ENCODE peak calls at places on chromosome 3, in eight cellular contexts. One of them, this sample, is unnamed.

GRCh38 chr3:159757341-159758060 is 231.1 kb upstream of the IL12A start:
- DNase-seq in neural crest cell: no peak
- DNase-seq in stimulated activated CD4-positive, alpha-beta T cell treated with anti-CD3 and anti-CD28 coated beads, Interleukin-4, amount 100 ng/mL, for 4 hours: no peak
- DNase-seq in activated T-cell treated with anti-CD3 and anti-CD28 coated beads for 48 hours: no peak
- DNase-seq in ecto neural progenitor cell: no peak
- DNase-seq in HFFc6: no peak
- DNase-seq in NCI-H1092: no peak
- DNase-seq in WERI-Rb-1: no peak
- DNase-seq in this sample: peak

GRCh38 chr3:107993771-107994170 is 97.1 kb downstream of the CD47 start:
- DNase-seq in neural crest cell: no peak
- DNase-seq in activated T-cell treated with anti-CD3 and anti-CD28 coated beads for 48 hours: no peak
- DNase-seq in NCI-H1092: no peak
- DNase-seq in WERI-Rb-1: no peak
- DNase-seq in HFFc6: no peak
- DNase-seq in stimulated activated CD4-positive, alpha-beta T cell treated with anti-CD3 and anti-CD28 coated beads, Interleukin-4, amount 100 ng/mL, for 4 hours: no peak
- DNase-seq in ecto neural progenitor cell: no peak
- DNase-seq in this sample: peak

GRCh38 chr3:159825216-159825854 is 163.3 kb upstream of the IL12A start:
- DNase-seq in NCI-H1092: no peak
- DNase-seq in activated T-cell treated with anti-CD3 and anti-CD28 coated beads for 48 hours: no peak
- DNase-seq in WERI-Rb-1: no peak
- DNase-seq in ecto neural progenitor cell: no peak
- DNase-seq in neural crest cell: no peak
- DNase-seq in stimulated activated CD4-positive, alpha-beta T cell treated with anti-CD3 and anti-CD28 coated beads, Interleukin-4, amount 100 ng/mL, for 4 hours: no peak
- DNase-seq in HFFc6: no peak
- DNase-seq in this sample: no peak

GRCh38 chr3:143337387-143337786 is 217.8 kb downstream of the CHST2 start:
- DNase-seq in stimulated activated CD4-positive, alpha-beta T cell treated with anti-CD3 and anti-CD28 coated beads, Interleukin-4, amount 100 ng/mL, for 4 hours: no peak
- DNase-seq in HFFc6: no peak
- DNase-seq in ecto neural progenitor cell: no peak
- DNase-seq in neural crest cell: no peak
- DNase-seq in activated T-cell treated with anti-CD3 and anti-CD28 coated beads for 48 hours: no peak
- DNase-seq in WERI-Rb-1: no peak
- DNase-seq in NCI-H1092: no peak
- DNase-seq in this sample: no peak

GRCh38 chr3:58874795-58875194 is 175.0 kb downstream of the CFAP20DC start:
- DNase-seq in WERI-Rb-1: no peak
- DNase-seq in activated T-cell treated with anti-CD3 and anti-CD28 coated beads for 48 hours: peak
- DNase-seq in neural crest cell: no peak
- DNase-seq in NCI-H1092: no peak
- DNase-seq in stimulated activated CD4-positive, alpha-beta T cell treated with anti-CD3 and anti-CD28 coated beads, Interleukin-4, amount 100 ng/mL, for 4 hours: no peak
- DNase-seq in HFFc6: peak
- DNase-seq in ecto neural progenitor cell: no peak
- DNase-seq in this sample: peak

GRCh38 chr3:159732172-159733111 is 256.2 kb upstream of the IL12A start:
- DNase-seq in WERI-Rb-1: no peak
- DNase-seq in NCI-H1092: no peak
- DNase-seq in activated T-cell treated with anti-CD3 and anti-CD28 coated beads for 48 hours: no peak
- DNase-seq in neural crest cell: no peak
- DNase-seq in HFFc6: peak
- DNase-seq in stimulated activated CD4-positive, alpha-beta T cell treated with anti-CD3 and anti-CD28 coated beads, Interleukin-4, amount 100 ng/mL, for 4 hours: no peak
- DNase-seq in ecto neural progenitor cell: peak
- DNase-seq in this sample: peak

GRCh38 chr3:117322866-117323265 is 613.3 kb downstream of the TUSC7 start:
- DNase-seq in neural crest cell: no peak
- DNase-seq in WERI-Rb-1: no peak
- DNase-seq in HFFc6: no peak
- DNase-seq in activated T-cell treated with anti-CD3 and anti-CD28 coated beads for 48 hours: no peak
- DNase-seq in NCI-H1092: no peak
- DNase-seq in stimulated activated CD4-positive, alpha-beta T cell treated with anti-CD3 and anti-CD28 coated beads, Interleukin-4, amount 100 ng/mL, for 4 hours: no peak
- DNase-seq in ecto neural progenitor cell: no peak
- DNase-seq in this sample: peak

GRCh38 chr3:4290272-4290893 is 12.8 kb upstream of the SETMAR start:
- DNase-seq in NCI-H1092: peak
- DNase-seq in neural crest cell: peak
- DNase-seq in WERI-Rb-1: peak
- DNase-seq in activated T-cell treated with anti-CD3 and anti-CD28 coated beads for 48 hours: no peak
- DNase-seq in ecto neural progenitor cell: no peak
- DNase-seq in HFFc6: no peak
- DNase-seq in stimulated activated CD4-positive, alpha-beta T cell treated with anti-CD3 and anti-CD28 coated beads, Interleukin-4, amount 100 ng/mL, for 4 hours: peak
- DNase-seq in this sample: peak

GRCh38 chr3:113620091-113620490 is 76.4 kb downstream of the USF3 start:
- DNase-seq in neural crest cell: no peak
- DNase-seq in activated T-cell treated with anti-CD3 and anti-CD28 coated beads for 48 hours: no peak
- DNase-seq in HFFc6: no peak
- DNase-seq in NCI-H1092: no peak
- DNase-seq in WERI-Rb-1: no peak
- DNase-seq in ecto neural progenitor cell: no peak
- DNase-seq in stimulated activated CD4-positive, alpha-beta T cell treated with anti-CD3 and anti-CD28 coated beads, Interleukin-4, amount 100 ng/mL, for 4 hours: no peak
- DNase-seq in this sample: no peak

GRCh38 chr3:89059201-89059600 is 48.2 kb upstream of the EPHA3 start:
- DNase-seq in HFFc6: no peak
- DNase-seq in activated T-cell treated with anti-CD3 and anti-CD28 coated beads for 48 hours: no peak
- DNase-seq in WERI-Rb-1: no peak
- DNase-seq in ecto neural progenitor cell: no peak
- DNase-seq in stimulated activated CD4-positive, alpha-beta T cell treated with anti-CD3 and anti-CD28 coated beads, Interleukin-4, amount 100 ng/mL, for 4 hours: no peak
- DNase-seq in neural crest cell: no peak
- DNase-seq in NCI-H1092: no peak
- DNase-seq in this sample: no peak

GRCh38 chr3:45273681-45274515 is 47.8 kb upstream of the TMEM158 start:
- DNase-seq in neural crest cell: no peak
- DNase-seq in WERI-Rb-1: no peak
- DNase-seq in NCI-H1092: no peak
- DNase-seq in HFFc6: peak
- DNase-seq in ecto neural progenitor cell: no peak
- DNase-seq in stimulated activated CD4-positive, alpha-beta T cell treated with anti-CD3 and anti-CD28 coated beads, Interleukin-4, amount 100 ng/mL, for 4 hours: no peak
- DNase-seq in activated T-cell treated with anti-CD3 and anti-CD28 coated beads for 48 hours: no peak
- DNase-seq in this sample: peak

GRCh38 chr3:50848308-50848707 is 173.6 kb downstream of the DOCK3 start:
- DNase-seq in activated T-cell treated with anti-CD3 and anti-CD28 coated beads for 48 hours: no peak
- DNase-seq in neural crest cell: no peak
- DNase-seq in ecto neural progenitor cell: no peak
- DNase-seq in stimulated activated CD4-positive, alpha-beta T cell treated with anti-CD3 and anti-CD28 coated beads, Interleukin-4, amount 100 ng/mL, for 4 hours: no peak
- DNase-seq in HFFc6: no peak
- DNase-seq in NCI-H1092: no peak
- DNase-seq in WERI-Rb-1: no peak
- DNase-seq in this sample: no peak

GRCh38 chr3:117524890-117525289 is 815.3 kb downstream of the TUSC7 start:
- DNase-seq in ecto neural progenitor cell: no peak
- DNase-seq in HFFc6: no peak
- DNase-seq in neural crest cell: no peak
- DNase-seq in WERI-Rb-1: peak
- DNase-seq in NCI-H1092: no peak
- DNase-seq in activated T-cell treated with anti-CD3 and anti-CD28 coated beads for 48 hours: no peak
- DNase-seq in stimulated activated CD4-positive, alpha-beta T cell treated with anti-CD3 and anti-CD28 coated beads, Interleukin-4, amount 100 ng/mL, for 4 hours: no peak
- DNase-seq in this sample: no peak

GRCh38 chr3:172515130-172515918 is 7.9 kb downstream of the TNFSF10 start:
- DNase-seq in ecto neural progenitor cell: no peak
- DNase-seq in neural crest cell: no peak
- DNase-seq in activated T-cell treated with anti-CD3 and anti-CD28 coated beads for 48 hours: no peak
- DNase-seq in WERI-Rb-1: no peak
- DNase-seq in NCI-H1092: no peak
- DNase-seq in stimulated activated CD4-positive, alpha-beta T cell treated with anti-CD3 and anti-CD28 coated beads, Interleukin-4, amount 100 ng/mL, for 4 hours: no peak
- DNase-seq in HFFc6: no peak
- DNase-seq in this sample: no peak

GRCh38 chr3:50303038-50303815 is at the start of gene HYAL1:
- DNase-seq in WERI-Rb-1: peak
- DNase-seq in NCI-H1092: no peak
- DNase-seq in neural crest cell: no peak
- DNase-seq in activated T-cell treated with anti-CD3 and anti-CD28 coated beads for 48 hours: no peak
- DNase-seq in stimulated activated CD4-positive, alpha-beta T cell treated with anti-CD3 and anti-CD28 coated beads, Interleukin-4, amount 100 ng/mL, for 4 hours: no peak
- DNase-seq in HFFc6: no peak
- DNase-seq in ecto neural progenitor cell: peak
- DNase-seq in this sample: no peak

GRCh38 chr3:108088697-108089096 is 2.1 kb downstream of the CD47 start:
- DNase-seq in activated T-cell treated with anti-CD3 and anti-CD28 coated beads for 48 hours: no peak
- DNase-seq in ecto neural progenitor cell: no peak
- DNase-seq in neural crest cell: no peak
- DNase-seq in NCI-H1092: no peak
- DNase-seq in HFFc6: no peak
- DNase-seq in stimulated activated CD4-positive, alpha-beta T cell treated with anti-CD3 and anti-CD28 coated beads, Interleukin-4, amount 100 ng/mL, for 4 hours: peak
- DNase-seq in WERI-Rb-1: no peak
- DNase-seq in this sample: peak

GRCh38 chr3:57068437-57069089 is 8.1 kb downstream of the SPATA12 start:
- DNase-seq in ecto neural progenitor cell: no peak
- DNase-seq in activated T-cell treated with anti-CD3 and anti-CD28 coated beads for 48 hours: no peak
- DNase-seq in NCI-H1092: no peak
- DNase-seq in stimulated activated CD4-positive, alpha-beta T cell treated with anti-CD3 and anti-CD28 coated beads, Interleukin-4, amount 100 ng/mL, for 4 hours: no peak
- DNase-seq in HFFc6: peak
- DNase-seq in WERI-Rb-1: no peak
- DNase-seq in neural crest cell: no peak
- DNase-seq in this sample: peak

GRCh38 chr3:27713066-27713400 is 9.1 kb downstream of the EOMES start:
- DNase-seq in WERI-Rb-1: no peak
- DNase-seq in stimulated activated CD4-positive, alpha-beta T cell treated with anti-CD3 and anti-CD28 coated beads, Interleukin-4, amount 100 ng/mL, for 4 hours: no peak
- DNase-seq in neural crest cell: no peak
- DNase-seq in HFFc6: no peak
- DNase-seq in activated T-cell treated with anti-CD3 and anti-CD28 coated beads for 48 hours: no peak
- DNase-seq in ecto neural progenitor cell: no peak
- DNase-seq in NCI-H1092: no peak
- DNase-seq in this sample: no peak

GRCh38 chr3:9976736-9977709 is 9.6 kb downstream of the EMC3 start:
- DNase-seq in WERI-Rb-1: no peak
- DNase-seq in stimulated activated CD4-positive, alpha-beta T cell treated with anti-CD3 and anti-CD28 coated beads, Interleukin-4, amount 100 ng/mL, for 4 hours: no peak
- DNase-seq in NCI-H1092: no peak
- DNase-seq in activated T-cell treated with anti-CD3 and anti-CD28 coated beads for 48 hours: peak
- DNase-seq in ecto neural progenitor cell: no peak
- DNase-seq in HFFc6: peak
- DNase-seq in neural crest cell: no peak
- DNase-seq in this sample: peak

GRCh38 chr3:103672346-103672745 is 1237.5 kb downstream of the ZPLD1 start:
- DNase-seq in WERI-Rb-1: no peak
- DNase-seq in NCI-H1092: no peak
- DNase-seq in activated T-cell treated with anti-CD3 and anti-CD28 coated beads for 48 hours: no peak
- DNase-seq in stimulated activated CD4-positive, alpha-beta T cell treated with anti-CD3 and anti-CD28 coated beads, Interleukin-4, amount 100 ng/mL, for 4 hours: no peak
- DNase-seq in neural crest cell: no peak
- DNase-seq in HFFc6: no peak
- DNase-seq in ecto neural progenitor cell: no peak
- DNase-seq in this sample: no peak

GRCh38 chr3:194233150-194233549 is 97.2 kb downstream of the HES1 start:
- DNase-seq in neural crest cell: no peak
- DNase-seq in activated T-cell treated with anti-CD3 and anti-CD28 coated beads for 48 hours: no peak
- DNase-seq in ecto neural progenitor cell: no peak
- DNase-seq in HFFc6: no peak
- DNase-seq in stimulated activated CD4-positive, alpha-beta T cell treated with anti-CD3 and anti-CD28 coated beads, Interleukin-4, amount 100 ng/mL, for 4 hours: no peak
- DNase-seq in WERI-Rb-1: no peak
- DNase-seq in NCI-H1092: no peak
- DNase-seq in this sample: no peak

GRCh38 chr3:195154793-195155535 is 116.0 kb downstream of the XXYLT1 start:
- DNase-seq in WERI-Rb-1: no peak
- DNase-seq in NCI-H1092: peak
- DNase-seq in ecto neural progenitor cell: peak
- DNase-seq in neural crest cell: no peak
- DNase-seq in stimulated activated CD4-positive, alpha-beta T cell treated with anti-CD3 and anti-CD28 coated beads, Interleukin-4, amount 100 ng/mL, for 4 hours: no peak
- DNase-seq in HFFc6: peak
- DNase-seq in activated T-cell treated with anti-CD3 and anti-CD28 coated beads for 48 hours: no peak
- DNase-seq in this sample: peak

GRCh38 chr3:122978569-122978968 is 49.0 kb downstream of the SEMA5B start:
- DNase-seq in NCI-H1092: no peak
- DNase-seq in neural crest cell: no peak
- DNase-seq in ecto neural progenitor cell: no peak
- DNase-seq in stimulated activated CD4-positive, alpha-beta T cell treated with anti-CD3 and anti-CD28 coated beads, Interleukin-4, amount 100 ng/mL, for 4 hours: no peak
- DNase-seq in activated T-cell treated with anti-CD3 and anti-CD28 coated beads for 48 hours: no peak
- DNase-seq in HFFc6: no peak
- DNase-seq in WERI-Rb-1: no peak
- DNase-seq in this sample: no peak

GRCh38 chr3:44848634-44849033 is 13.1 kb upstream of the TMEM42 start:
- DNase-seq in activated T-cell treated with anti-CD3 and anti-CD28 coated beads for 48 hours: no peak
- DNase-seq in NCI-H1092: no peak
- DNase-seq in neural crest cell: no peak
- DNase-seq in stimulated activated CD4-positive, alpha-beta T cell treated with anti-CD3 and anti-CD28 coated beads, Interleukin-4, amount 100 ng/mL, for 4 hours: no peak
- DNase-seq in ecto neural progenitor cell: no peak
- DNase-seq in HFFc6: no peak
- DNase-seq in WERI-Rb-1: no peak
- DNase-seq in this sample: no peak

This sample was measured in A172.